ENCODE peak calls at places on chromosomes 11 and 22, in ten cellular contexts. One of them, this sample, is unnamed.

GRCh38 chr22:47165338-47165931 is 403.0 kb downstream of the TBC1D22A start:
- DNase-seq in stimulated activated CD4-positive, alpha-beta T cell treated with anti-CD3 and anti-CD28 coated beads, TNF-alpha, amount 100 ng/mL, for 24 hours: no peak
- DNase-seq in activated CD4-positive, alpha-beta T cell treated with anti-CD3 and anti-CD28 coated beads, Interleukin-2, amount 50 U/mL, for 24 hours: no peak
- DNase-seq in central memory CD4-positive, alpha-beta T cell: no peak
- DNase-seq in GM23248: no peak
- DNase-seq in body of pancreas: peak; percentile 8
- DNase-seq in upper lobe of right lung: peak; percentile 56
- DNase-seq in heart right ventricle: peak; percentile 6
- DNase-seq in neural progenitor cell: no peak
- DNase-seq in NCI-H146: peak; percentile 47
- DNase-seq in this sample: no peak

GRCh38 chr22:46069518-46070214 is 80.7 kb upstream of the PPARA start:
- DNase-seq in stimulated activated CD4-positive, alpha-beta T cell treated with anti-CD3 and anti-CD28 coated beads, TNF-alpha, amount 100 ng/mL, for 24 hours: peak; percentile 46
- DNase-seq in activated CD4-positive, alpha-beta T cell treated with anti-CD3 and anti-CD28 coated beads, Interleukin-2, amount 50 U/mL, for 24 hours: no peak
- DNase-seq in central memory CD4-positive, alpha-beta T cell: no peak
- DNase-seq in GM23248: peak; percentile 92
- DNase-seq in body of pancreas: peak; percentile 95
- DNase-seq in upper lobe of right lung: peak; percentile 94
- DNase-seq in heart right ventricle: no peak
- DNase-seq in neural progenitor cell: no peak
- DNase-seq in NCI-H146: peak; percentile 76
- DNase-seq in this sample: no peak

GRCh38 chr11:109267293-109268095 is 154.5 kb upstream of the C11orf87 start:
- DNase-seq in stimulated activated CD4-positive, alpha-beta T cell treated with anti-CD3 and anti-CD28 coated beads, TNF-alpha, amount 100 ng/mL, for 24 hours: no peak
- DNase-seq in activated CD4-positive, alpha-beta T cell treated with anti-CD3 and anti-CD28 coated beads, Interleukin-2, amount 50 U/mL, for 24 hours: no peak
- DNase-seq in central memory CD4-positive, alpha-beta T cell: no peak
- DNase-seq in GM23248: peak; percentile 14
- DNase-seq in body of pancreas: no peak
- DNase-seq in upper lobe of right lung: no peak
- DNase-seq in heart right ventricle: no peak
- DNase-seq in neural progenitor cell: no peak
- DNase-seq in NCI-H146: no peak
- DNase-seq in this sample: no peak

GRCh38 chr11:35173011-35173511 is 34.1 kb downstream of the CD44 start:
- DNase-seq in stimulated activated CD4-positive, alpha-beta T cell treated with anti-CD3 and anti-CD28 coated beads, TNF-alpha, amount 100 ng/mL, for 24 hours: no peak
- DNase-seq in activated CD4-positive, alpha-beta T cell treated with anti-CD3 and anti-CD28 coated beads, Interleukin-2, amount 50 U/mL, for 24 hours: no peak
- DNase-seq in central memory CD4-positive, alpha-beta T cell: no peak
- DNase-seq in GM23248: no peak
- DNase-seq in body of pancreas: peak; percentile 54
- DNase-seq in upper lobe of right lung: peak; percentile 63
- DNase-seq in heart right ventricle: no peak
- DNase-seq in neural progenitor cell: no peak
- DNase-seq in NCI-H146: no peak
- DNase-seq in this sample: no peak

GRCh38 chr11:37905707-37906417 is 1307.8 kb upstream of the RAG2 start:
- DNase-seq in stimulated activated CD4-positive, alpha-beta T cell treated with anti-CD3 and anti-CD28 coated beads, TNF-alpha, amount 100 ng/mL, for 24 hours: no peak
- DNase-seq in activated CD4-positive, alpha-beta T cell treated with anti-CD3 and anti-CD28 coated beads, Interleukin-2, amount 50 U/mL, for 24 hours: no peak
- DNase-seq in central memory CD4-positive, alpha-beta T cell: no peak
- DNase-seq in GM23248: no peak
- DNase-seq in body of pancreas: peak; percentile 47
- DNase-seq in upper lobe of right lung: no peak
- DNase-seq in heart right ventricle: no peak
- DNase-seq in neural progenitor cell: no peak
- DNase-seq in NCI-H146: no peak
- DNase-seq in this sample: no peak

GRCh38 chr11:110251837-110252236 is 44.6 kb downstream of the RDX start:
- DNase-seq in stimulated activated CD4-positive, alpha-beta T cell treated with anti-CD3 and anti-CD28 coated beads, TNF-alpha, amount 100 ng/mL, for 24 hours: no peak
- DNase-seq in activated CD4-positive, alpha-beta T cell treated with anti-CD3 and anti-CD28 coated beads, Interleukin-2, amount 50 U/mL, for 24 hours: no peak
- DNase-seq in central memory CD4-positive, alpha-beta T cell: no peak
- DNase-seq in GM23248: peak; percentile 68
- DNase-seq in body of pancreas: peak; percentile 66
- DNase-seq in upper lobe of right lung: no peak
- DNase-seq in heart right ventricle: no peak
- DNase-seq in neural progenitor cell: no peak
- DNase-seq in NCI-H146: peak; percentile 12
- DNase-seq in this sample: no peak

GRCh38 chr22:20395181-20395896 is 1.4 kb downstream of the ZNF74 start:
- DNase-seq in stimulated activated CD4-positive, alpha-beta T cell treated with anti-CD3 and anti-CD28 coated beads, TNF-alpha, amount 100 ng/mL, for 24 hours: no peak
- DNase-seq in activated CD4-positive, alpha-beta T cell treated with anti-CD3 and anti-CD28 coated beads, Interleukin-2, amount 50 U/mL, for 24 hours: no peak
- DNase-seq in central memory CD4-positive, alpha-beta T cell: no peak
- DNase-seq in GM23248: no peak
- DNase-seq in body of pancreas: no peak
- DNase-seq in upper lobe of right lung: no peak
- DNase-seq in heart right ventricle: no peak
- DNase-seq in neural progenitor cell: no peak
- DNase-seq in NCI-H146: no peak
- DNase-seq in this sample: no peak

GRCh38 chr11:77873345-77873744 is 52.4 kb downstream of the AAMDC start:
- DNase-seq in stimulated activated CD4-positive, alpha-beta T cell treated with anti-CD3 and anti-CD28 coated beads, TNF-alpha, amount 100 ng/mL, for 24 hours: no peak
- DNase-seq in activated CD4-positive, alpha-beta T cell treated with anti-CD3 and anti-CD28 coated beads, Interleukin-2, amount 50 U/mL, for 24 hours: no peak
- DNase-seq in central memory CD4-positive, alpha-beta T cell: no peak
- DNase-seq in GM23248: no peak
- DNase-seq in body of pancreas: no peak
- DNase-seq in upper lobe of right lung: no peak
- DNase-seq in heart right ventricle: no peak
- DNase-seq in neural progenitor cell: no peak
- DNase-seq in NCI-H146: no peak
- DNase-seq in this sample: no peak

GRCh38 chr11:6609502-6610015 is 2.5 kb downstream of the TAF10 start:
- DNase-seq in stimulated activated CD4-positive, alpha-beta T cell treated with anti-CD3 and anti-CD28 coated beads, TNF-alpha, amount 100 ng/mL, for 24 hours: no peak
- DNase-seq in activated CD4-positive, alpha-beta T cell treated with anti-CD3 and anti-CD28 coated beads, Interleukin-2, amount 50 U/mL, for 24 hours: no peak
- DNase-seq in central memory CD4-positive, alpha-beta T cell: no peak
- DNase-seq in GM23248: no peak
- DNase-seq in body of pancreas: no peak
- DNase-seq in upper lobe of right lung: no peak
- DNase-seq in heart right ventricle: no peak
- DNase-seq in neural progenitor cell: no peak
- DNase-seq in NCI-H146: no peak
- DNase-seq in this sample: no peak

GRCh38 chr11:128604723-128605122 is 17.4 kb upstream of the ETS1 start:
- DNase-seq in stimulated activated CD4-positive, alpha-beta T cell treated with anti-CD3 and anti-CD28 coated beads, TNF-alpha, amount 100 ng/mL, for 24 hours: no peak
- DNase-seq in activated CD4-positive, alpha-beta T cell treated with anti-CD3 and anti-CD28 coated beads, Interleukin-2, amount 50 U/mL, for 24 hours: no peak
- DNase-seq in central memory CD4-positive, alpha-beta T cell: no peak
- DNase-seq in GM23248: no peak
- DNase-seq in body of pancreas: no peak
- DNase-seq in upper lobe of right lung: no peak
- DNase-seq in heart right ventricle: no peak
- DNase-seq in neural progenitor cell: no peak
- DNase-seq in NCI-H146: peak; percentile 57
- DNase-seq in this sample: no peak

GRCh38 chr22:17910561-17911311 is 113.6 kb downstream of the MICAL3 start:
- DNase-seq in stimulated activated CD4-positive, alpha-beta T cell treated with anti-CD3 and anti-CD28 coated beads, TNF-alpha, amount 100 ng/mL, for 24 hours: no peak
- DNase-seq in activated CD4-positive, alpha-beta T cell treated with anti-CD3 and anti-CD28 coated beads, Interleukin-2, amount 50 U/mL, for 24 hours: no peak
- DNase-seq in central memory CD4-positive, alpha-beta T cell: no peak
- DNase-seq in GM23248: peak; percentile 97
- DNase-seq in body of pancreas: peak; percentile 30
- DNase-seq in upper lobe of right lung: no peak
- DNase-seq in heart right ventricle: peak; percentile 69
- DNase-seq in neural progenitor cell: peak; percentile 71
- DNase-seq in NCI-H146: no peak
- DNase-seq in this sample: no peak

GRCh38 chr11:74726547-74727182 is 4.6 kb downstream of the CHRDL2 start:
- DNase-seq in stimulated activated CD4-positive, alpha-beta T cell treated with anti-CD3 and anti-CD28 coated beads, TNF-alpha, amount 100 ng/mL, for 24 hours: peak; percentile 55
- DNase-seq in activated CD4-positive, alpha-beta T cell treated with anti-CD3 and anti-CD28 coated beads, Interleukin-2, amount 50 U/mL, for 24 hours: peak; percentile 47
- DNase-seq in central memory CD4-positive, alpha-beta T cell: peak; percentile 27
- DNase-seq in GM23248: peak; percentile 84
- DNase-seq in body of pancreas: peak; percentile 82
- DNase-seq in upper lobe of right lung: peak; percentile 82
- DNase-seq in heart right ventricle: peak; percentile 68
- DNase-seq in neural progenitor cell: peak; percentile 86
- DNase-seq in NCI-H146: peak; percentile 76
- DNase-seq in this sample: peak; percentile 63

GRCh38 chr11:10308208-10308954 is 3.5 kb downstream of the ADM start:
- DNase-seq in stimulated activated CD4-positive, alpha-beta T cell treated with anti-CD3 and anti-CD28 coated beads, TNF-alpha, amount 100 ng/mL, for 24 hours: no peak
- DNase-seq in activated CD4-positive, alpha-beta T cell treated with anti-CD3 and anti-CD28 coated beads, Interleukin-2, amount 50 U/mL, for 24 hours: no peak
- DNase-seq in central memory CD4-positive, alpha-beta T cell: no peak
- DNase-seq in GM23248: peak; percentile 49
- DNase-seq in body of pancreas: no peak
- DNase-seq in upper lobe of right lung: no peak
- DNase-seq in heart right ventricle: no peak
- DNase-seq in neural progenitor cell: no peak
- DNase-seq in NCI-H146: no peak
- DNase-seq in this sample: no peak

GRCh38 chr11:110734790-110735189 is 22.6 kb upstream of the ARHGAP20 start:
- DNase-seq in stimulated activated CD4-positive, alpha-beta T cell treated with anti-CD3 and anti-CD28 coated beads, TNF-alpha, amount 100 ng/mL, for 24 hours: no peak
- DNase-seq in activated CD4-positive, alpha-beta T cell treated with anti-CD3 and anti-CD28 coated beads, Interleukin-2, amount 50 U/mL, for 24 hours: no peak
- DNase-seq in central memory CD4-positive, alpha-beta T cell: no peak
- DNase-seq in GM23248: no peak
- DNase-seq in body of pancreas: no peak
- DNase-seq in upper lobe of right lung: no peak
- DNase-seq in heart right ventricle: no peak
- DNase-seq in neural progenitor cell: no peak
- DNase-seq in NCI-H146: no peak
- DNase-seq in this sample: no peak

GRCh38 chr11:73889019-73889418 is 12.2 kb downstream of the PAAF1 start:
- DNase-seq in stimulated activated CD4-positive, alpha-beta T cell treated with anti-CD3 and anti-CD28 coated beads, TNF-alpha, amount 100 ng/mL, for 24 hours: no peak
- DNase-seq in activated CD4-positive, alpha-beta T cell treated with anti-CD3 and anti-CD28 coated beads, Interleukin-2, amount 50 U/mL, for 24 hours: no peak
- DNase-seq in central memory CD4-positive, alpha-beta T cell: no peak
- DNase-seq in GM23248: peak; percentile 67
- DNase-seq in body of pancreas: no peak
- DNase-seq in upper lobe of right lung: no peak
- DNase-seq in heart right ventricle: no peak
- DNase-seq in neural progenitor cell: no peak
- DNase-seq in NCI-H146: no peak
- DNase-seq in this sample: no peak

GRCh38 chr11:15893080-15893492 is 463.3 kb downstream of the SOX6 start:
- DNase-seq in stimulated activated CD4-positive, alpha-beta T cell treated with anti-CD3 and anti-CD28 coated beads, TNF-alpha, amount 100 ng/mL, for 24 hours: no peak
- DNase-seq in activated CD4-positive, alpha-beta T cell treated with anti-CD3 and anti-CD28 coated beads, Interleukin-2, amount 50 U/mL, for 24 hours: no peak
- DNase-seq in central memory CD4-positive, alpha-beta T cell: no peak
- DNase-seq in GM23248: no peak
- DNase-seq in body of pancreas: no peak
- DNase-seq in upper lobe of right lung: no peak
- DNase-seq in heart right ventricle: no peak
- DNase-seq in neural progenitor cell: no peak
- DNase-seq in NCI-H146: no peak
- DNase-seq in this sample: no peak

GRCh38 chr11:72553748-72554147 is 119.4 kb upstream of the CLPB start:
- DNase-seq in stimulated activated CD4-positive, alpha-beta T cell treated with anti-CD3 and anti-CD28 coated beads, TNF-alpha, amount 100 ng/mL, for 24 hours: peak; percentile 16
- DNase-seq in activated CD4-positive, alpha-beta T cell treated with anti-CD3 and anti-CD28 coated beads, Interleukin-2, amount 50 U/mL, for 24 hours: no peak
- DNase-seq in central memory CD4-positive, alpha-beta T cell: peak; percentile 9
- DNase-seq in GM23248: no peak
- DNase-seq in body of pancreas: no peak
- DNase-seq in upper lobe of right lung: peak; percentile 56
- DNase-seq in heart right ventricle: no peak
- DNase-seq in neural progenitor cell: peak; percentile 36
- DNase-seq in NCI-H146: no peak
- DNase-seq in this sample: no peak

GRCh38 chr11:57527056-57527631 is 3.4 kb downstream of the TIMM10 start:
- DNase-seq in stimulated activated CD4-positive, alpha-beta T cell treated with anti-CD3 and anti-CD28 coated beads, TNF-alpha, amount 100 ng/mL, for 24 hours: peak; percentile 67
- DNase-seq in activated CD4-positive, alpha-beta T cell treated with anti-CD3 and anti-CD28 coated beads, Interleukin-2, amount 50 U/mL, for 24 hours: peak; percentile 59
- DNase-seq in central memory CD4-positive, alpha-beta T cell: peak; percentile 53
- DNase-seq in GM23248: peak; percentile 66
- DNase-seq in body of pancreas: peak; percentile 88
- DNase-seq in upper lobe of right lung: no peak
- DNase-seq in heart right ventricle: peak; percentile 67
- DNase-seq in neural progenitor cell: peak; percentile 79
- DNase-seq in NCI-H146: peak; percentile 63
- DNase-seq in this sample: peak; percentile 79

GRCh38 chr11:128949791-128950454 is 7.3 kb upstream of the TP53AIP1 start:
- DNase-seq in stimulated activated CD4-positive, alpha-beta T cell treated with anti-CD3 and anti-CD28 coated beads, TNF-alpha, amount 100 ng/mL, for 24 hours: no peak
- DNase-seq in activated CD4-positive, alpha-beta T cell treated with anti-CD3 and anti-CD28 coated beads, Interleukin-2, amount 50 U/mL, for 24 hours: no peak
- DNase-seq in central memory CD4-positive, alpha-beta T cell: no peak
- DNase-seq in GM23248: peak; percentile 15
- DNase-seq in body of pancreas: peak; percentile 58
- DNase-seq in upper lobe of right lung: no peak
- DNase-seq in heart right ventricle: no peak
- DNase-seq in neural progenitor cell: no peak
- DNase-seq in NCI-H146: no peak
- DNase-seq in this sample: no peak

GRCh38 chr11:64553554-64554201 is 37.3 kb upstream of the SLC22A12 start:
- DNase-seq in stimulated activated CD4-positive, alpha-beta T cell treated with anti-CD3 and anti-CD28 coated beads, TNF-alpha, amount 100 ng/mL, for 24 hours: peak; percentile 48
- DNase-seq in activated CD4-positive, alpha-beta T cell treated with anti-CD3 and anti-CD28 coated beads, Interleukin-2, amount 50 U/mL, for 24 hours: peak; percentile 14
- DNase-seq in central memory CD4-positive, alpha-beta T cell: peak; percentile 29
- DNase-seq in GM23248: peak; percentile 66
- DNase-seq in body of pancreas: peak; percentile 74
- DNase-seq in upper lobe of right lung: peak; percentile 79
- DNase-seq in heart right ventricle: peak; percentile 70
- DNase-seq in neural progenitor cell: peak; percentile 72
- DNase-seq in NCI-H146: peak; percentile 17
- DNase-seq in this sample: peak; percentile 58

GRCh38 chr22:28799125-28799833 is 1.1 kb downstream of the XBP1 start:
- DNase-seq in stimulated activated CD4-positive, alpha-beta T cell treated with anti-CD3 and anti-CD28 coated beads, TNF-alpha, amount 100 ng/mL, for 24 hours: no peak
- DNase-seq in activated CD4-positive, alpha-beta T cell treated with anti-CD3 and anti-CD28 coated beads, Interleukin-2, amount 50 U/mL, for 24 hours: no peak
- DNase-seq in central memory CD4-positive, alpha-beta T cell: no peak
- DNase-seq in GM23248: peak; percentile 97
- DNase-seq in body of pancreas: peak; percentile 33
- DNase-seq in upper lobe of right lung: no peak
- DNase-seq in heart right ventricle: no peak
- DNase-seq in neural progenitor cell: peak; percentile 32
- DNase-seq in NCI-H146: peak; percentile 57
- DNase-seq in this sample: no peak

GRCh38 chr11:65109231-65110198 is 2.2 kb upstream of the TM7SF2 start:
- DNase-seq in stimulated activated CD4-positive, alpha-beta T cell treated with anti-CD3 and anti-CD28 coated beads, TNF-alpha, amount 100 ng/mL, for 24 hours: no peak
- DNase-seq in activated CD4-positive, alpha-beta T cell treated with anti-CD3 and anti-CD28 coated beads, Interleukin-2, amount 50 U/mL, for 24 hours: no peak
- DNase-seq in central memory CD4-positive, alpha-beta T cell: no peak
- DNase-seq in GM23248: no peak
- DNase-seq in body of pancreas: no peak
- DNase-seq in upper lobe of right lung: no peak
- DNase-seq in heart right ventricle: no peak
- DNase-seq in neural progenitor cell: no peak
- DNase-seq in NCI-H146: no peak
- DNase-seq in this sample: no peak

GRCh38 chr11:44223261-44223660 is 86.7 kb downstream of the ALX4 start:
- DNase-seq in stimulated activated CD4-positive, alpha-beta T cell treated with anti-CD3 and anti-CD28 coated beads, TNF-alpha, amount 100 ng/mL, for 24 hours: no peak
- DNase-seq in activated CD4-positive, alpha-beta T cell treated with anti-CD3 and anti-CD28 coated beads, Interleukin-2, amount 50 U/mL, for 24 hours: no peak
- DNase-seq in central memory CD4-positive, alpha-beta T cell: no peak
- DNase-seq in GM23248: peak; percentile 83
- DNase-seq in body of pancreas: no peak
- DNase-seq in upper lobe of right lung: no peak
- DNase-seq in heart right ventricle: no peak
- DNase-seq in neural progenitor cell: no peak
- DNase-seq in NCI-H146: no peak
- DNase-seq in this sample: no peak

GRCh38 chr11:19868281-19868821 is 155.7 kb downstream of the NAV2 start:
- DNase-seq in stimulated activated CD4-positive, alpha-beta T cell treated with anti-CD3 and anti-CD28 coated beads, TNF-alpha, amount 100 ng/mL, for 24 hours: no peak
- DNase-seq in activated CD4-positive, alpha-beta T cell treated with anti-CD3 and anti-CD28 coated beads, Interleukin-2, amount 50 U/mL, for 24 hours: no peak
- DNase-seq in central memory CD4-positive, alpha-beta T cell: no peak
- DNase-seq in GM23248: peak; percentile 93
- DNase-seq in body of pancreas: no peak
- DNase-seq in upper lobe of right lung: no peak
- DNase-seq in heart right ventricle: no peak
- DNase-seq in neural progenitor cell: no peak
- DNase-seq in NCI-H146: peak; percentile 26
- DNase-seq in this sample: no peak

GRCh38 chr11:60972182-60973030 is 926 bp downstream of the CD6 start:
- DNase-seq in stimulated activated CD4-positive, alpha-beta T cell treated with anti-CD3 and anti-CD28 coated beads, TNF-alpha, amount 100 ng/mL, for 24 hours: no peak
- DNase-seq in activated CD4-positive, alpha-beta T cell treated with anti-CD3 and anti-CD28 coated beads, Interleukin-2, amount 50 U/mL, for 24 hours: no peak
- DNase-seq in central memory CD4-positive, alpha-beta T cell: no peak
- DNase-seq in GM23248: no peak
- DNase-seq in body of pancreas: no peak
- DNase-seq in upper lobe of right lung: no peak
- DNase-seq in heart right ventricle: no peak
- DNase-seq in neural progenitor cell: no peak
- DNase-seq in NCI-H146: no peak
- DNase-seq in this sample: no peak

This sample was measured in progenitor cell of endocrine pancreas.